ENCODE peak calls at places on chromosome 3, in nine cellular contexts. One of them, this sample, is unnamed. For H3K36me3 and H3K27me3, the result is how much of the 10 kb centered on the place peaks cover.

GRCh38 chr3:77328631-77329030 is 288.7 kb downstream of the ROBO2 start:
- DNase-seq in effector memory CD4-positive, alpha-beta T cell: no peak
- DNase-seq in GM12878: no peak
- DNase-seq in BE2C: no peak
- DNase-seq in heart left ventricle: no peak
- DNase-seq in fibroblast of lung: no peak
- DNase-seq in suprapubic skin: no peak
- DNase-seq in tibial artery: no peak
- DNase-seq in naive thymus-derived CD4-positive, alpha-beta T cell: no peak
- DNase-seq in this sample: no peak

GRCh38 chr3:46538803-46539442 is 27.2 kb downstream of the LRRC2 start:
- DNase-seq in effector memory CD4-positive, alpha-beta T cell: peak
- DNase-seq in GM12878: peak
- DNase-seq in BE2C: no peak
- DNase-seq in heart left ventricle: peak
- DNase-seq in fibroblast of lung: peak
- DNase-seq in suprapubic skin: peak
- DNase-seq in tibial artery: peak
- DNase-seq in naive thymus-derived CD4-positive, alpha-beta T cell: peak
- DNase-seq in this sample: no peak

GRCh38 chr3:160929595-160929994 is 173.6 kb downstream of the PPM1L start:
- DNase-seq in effector memory CD4-positive, alpha-beta T cell: no peak
- DNase-seq in GM12878: no peak
- DNase-seq in BE2C: peak
- DNase-seq in heart left ventricle: peak
- DNase-seq in fibroblast of lung: no peak
- DNase-seq in suprapubic skin: no peak
- DNase-seq in tibial artery: peak
- DNase-seq in naive thymus-derived CD4-positive, alpha-beta T cell: no peak
- DNase-seq in this sample: no peak

GRCh38 chr3:49634736-49635135 is 39.4 kb upstream of the APEH start:
- DNase-seq in effector memory CD4-positive, alpha-beta T cell: no peak
- DNase-seq in GM12878: no peak
- DNase-seq in BE2C: peak
- DNase-seq in heart left ventricle: no peak
- DNase-seq in fibroblast of lung: no peak
- DNase-seq in suprapubic skin: no peak
- DNase-seq in tibial artery: no peak
- DNase-seq in naive thymus-derived CD4-positive, alpha-beta T cell: no peak
- DNase-seq in this sample: peak

GRCh38 chr3:168498194-168498593 is 402.5 kb upstream of the GOLIM4 start:
- DNase-seq in effector memory CD4-positive, alpha-beta T cell: no peak
- DNase-seq in GM12878: no peak
- DNase-seq in BE2C: no peak
- DNase-seq in heart left ventricle: no peak
- DNase-seq in fibroblast of lung: no peak
- DNase-seq in suprapubic skin: no peak
- DNase-seq in tibial artery: no peak
- DNase-seq in naive thymus-derived CD4-positive, alpha-beta T cell: no peak
- DNase-seq in this sample: no peak

GRCh38 chr3:37243811-37244748 is 69.7 kb upstream of the LRRFIP2 start:
- DNase-seq in effector memory CD4-positive, alpha-beta T cell: peak
- DNase-seq in GM12878: no peak
- DNase-seq in BE2C: peak
- DNase-seq in heart left ventricle: peak
- DNase-seq in fibroblast of lung: peak
- DNase-seq in suprapubic skin: peak
- DNase-seq in tibial artery: peak
- DNase-seq in naive thymus-derived CD4-positive, alpha-beta T cell: peak
- DNase-seq in this sample: peak

GRCh38 chr3:173789530-173789929 is 392.0 kb downstream of the NLGN1 start:
- DNase-seq in effector memory CD4-positive, alpha-beta T cell: no peak
- DNase-seq in GM12878: no peak
- DNase-seq in BE2C: no peak
- DNase-seq in heart left ventricle: no peak
- DNase-seq in fibroblast of lung: peak
- DNase-seq in suprapubic skin: no peak
- DNase-seq in tibial artery: no peak
- DNase-seq in naive thymus-derived CD4-positive, alpha-beta T cell: no peak
- DNase-seq in this sample: no peak

GRCh38 chr3:119279101-119279554 is 15.1 kb upstream of the ARHGAP31 start:
- DNase-seq in effector memory CD4-positive, alpha-beta T cell: no peak
- DNase-seq in GM12878: no peak
- DNase-seq in BE2C: no peak
- DNase-seq in heart left ventricle: peak
- DNase-seq in fibroblast of lung: no peak
- DNase-seq in suprapubic skin: no peak
- DNase-seq in tibial artery: peak
- DNase-seq in naive thymus-derived CD4-positive, alpha-beta T cell: no peak
- DNase-seq in this sample: no peak

GRCh38 chr3:136685882-136686281 is 66.3 kb downstream of the STAG1 start:
- DNase-seq in effector memory CD4-positive, alpha-beta T cell: no peak
- DNase-seq in GM12878: no peak
- DNase-seq in BE2C: no peak
- DNase-seq in heart left ventricle: no peak
- DNase-seq in fibroblast of lung: no peak
- DNase-seq in suprapubic skin: no peak
- DNase-seq in tibial artery: no peak
- DNase-seq in naive thymus-derived CD4-positive, alpha-beta T cell: no peak
- DNase-seq in this sample: no peak

GRCh38 chr3:63863150-63864007 is at the start of the genes ATXN7 and THOC7:
- DNase-seq in effector memory CD4-positive, alpha-beta T cell: peak
- DNase-seq in GM12878: no peak
- DNase-seq in BE2C: peak
- DNase-seq in heart left ventricle: peak
- DNase-seq in fibroblast of lung: peak
- DNase-seq in suprapubic skin: peak
- DNase-seq in tibial artery: peak
- DNase-seq in naive thymus-derived CD4-positive, alpha-beta T cell: peak
- DNase-seq in this sample: peak

GRCh38 chr3:48236531-48236930 is 4.4 kb upstream of the ZNF589 start:
- DNase-seq in effector memory CD4-positive, alpha-beta T cell: no peak
- DNase-seq in GM12878: no peak
- DNase-seq in BE2C: no peak
- DNase-seq in heart left ventricle: no peak
- DNase-seq in fibroblast of lung: no peak
- DNase-seq in suprapubic skin: no peak
- DNase-seq in tibial artery: peak
- DNase-seq in naive thymus-derived CD4-positive, alpha-beta T cell: no peak
- DNase-seq in this sample: no peak

GRCh38 chr3:150763841-150764483 is 993 bp upstream of the SIAH2 start:
- DNase-seq in effector memory CD4-positive, alpha-beta T cell: no peak
- DNase-seq in GM12878: no peak
- DNase-seq in BE2C: peak
- DNase-seq in heart left ventricle: peak
- DNase-seq in fibroblast of lung: peak
- DNase-seq in suprapubic skin: no peak
- DNase-seq in tibial artery: peak
- DNase-seq in naive thymus-derived CD4-positive, alpha-beta T cell: no peak
- DNase-seq in this sample: peak

GRCh38 chr3:14472471-14473351 is 67.4 kb downstream of the GRIP2 start:
- DNase-seq in effector memory CD4-positive, alpha-beta T cell: no peak
- DNase-seq in GM12878: no peak
- DNase-seq in BE2C: no peak
- DNase-seq in heart left ventricle: no peak
- DNase-seq in fibroblast of lung: peak
- DNase-seq in suprapubic skin: no peak
- DNase-seq in tibial artery: no peak
- DNase-seq in naive thymus-derived CD4-positive, alpha-beta T cell: no peak
- DNase-seq in this sample: no peak

GRCh38 chr3:52055537-52056351 is 627 bp downstream of the DUSP7 start:
- DNase-seq in effector memory CD4-positive, alpha-beta T cell: peak
- DNase-seq in GM12878: no peak
- DNase-seq in BE2C: peak
- DNase-seq in heart left ventricle: peak
- DNase-seq in fibroblast of lung: peak
- DNase-seq in suprapubic skin: no peak
- DNase-seq in tibial artery: no peak
- DNase-seq in naive thymus-derived CD4-positive, alpha-beta T cell: peak
- DNase-seq in this sample: peak
- H3K36me3 ChIP-seq in effector memory CD4-positive, alpha-beta T cell: under half
- H3K36me3 ChIP-seq in GM12878: under half
- H3K36me3 ChIP-seq in BE2C: under half
- H3K36me3 ChIP-seq in heart left ventricle: under half
- H3K36me3 ChIP-seq in fibroblast of lung: under half
- H3K36me3 ChIP-seq in suprapubic skin: under half
- H3K36me3 ChIP-seq in tibial artery: under half
- H3K36me3 ChIP-seq in naive thymus-derived CD4-positive, alpha-beta T cell: under half
- H3K36me3 ChIP-seq in this sample: under half

GRCh38 chr3:42263354-42264346 is 2.3 kb downstream of the CCK start:
- DNase-seq in effector memory CD4-positive, alpha-beta T cell: no peak
- DNase-seq in GM12878: no peak
- DNase-seq in BE2C: no peak
- DNase-seq in heart left ventricle: no peak
- DNase-seq in fibroblast of lung: no peak
- DNase-seq in suprapubic skin: no peak
- DNase-seq in tibial artery: no peak
- DNase-seq in naive thymus-derived CD4-positive, alpha-beta T cell: peak
- DNase-seq in this sample: peak
- H3K4me3 ChIP-seq in effector memory CD4-positive, alpha-beta T cell: no peak
- H3K4me3 ChIP-seq in GM12878: no peak
- H3K4me3 ChIP-seq in BE2C: no peak
- H3K4me3 ChIP-seq in heart left ventricle: peak
- H3K4me3 ChIP-seq in fibroblast of lung: peak
- H3K4me3 ChIP-seq in suprapubic skin: peak
- H3K4me3 ChIP-seq in tibial artery: peak
- H3K4me3 ChIP-seq in naive thymus-derived CD4-positive, alpha-beta T cell: no peak
- H3K4me3 ChIP-seq in this sample: peak

DNA sequence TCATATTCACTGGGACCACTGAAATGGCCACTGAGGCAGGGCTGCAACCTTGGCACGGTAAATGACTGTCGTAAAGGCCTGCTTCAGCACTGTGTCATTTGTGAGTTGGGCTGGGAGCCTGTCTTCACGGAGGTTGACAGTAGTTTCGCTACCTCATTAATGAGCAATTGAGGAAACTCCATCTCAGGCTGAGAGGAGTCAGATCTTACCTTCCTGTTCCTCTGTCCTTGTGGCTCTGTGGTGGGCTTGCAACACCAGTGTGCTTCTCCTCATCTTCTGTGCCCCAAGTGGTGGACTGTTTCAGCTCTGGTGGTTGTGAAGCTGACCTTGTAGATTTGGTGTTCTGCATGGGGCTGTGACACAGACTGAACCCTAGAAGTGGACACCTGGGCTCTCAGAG is 80.1 kb upstream of the EIF1B start:
- DNase-seq in effector memory CD4-positive, alpha-beta T cell: no peak
- DNase-seq in GM12878: peak
- DNase-seq in BE2C: no peak
- DNase-seq in heart left ventricle: no peak
- DNase-seq in fibroblast of lung: no peak
- DNase-seq in suprapubic skin: no peak
- DNase-seq in tibial artery: no peak
- DNase-seq in naive thymus-derived CD4-positive, alpha-beta T cell: no peak
- DNase-seq in this sample: no peak
- H3K27me3 ChIP-seq in effector memory CD4-positive, alpha-beta T cell: under half
- H3K27me3 ChIP-seq in GM12878: under half
- H3K27me3 ChIP-seq in BE2C: under half
- H3K27me3 ChIP-seq in heart left ventricle: under half
- H3K27me3 ChIP-seq in fibroblast of lung: under half
- H3K27me3 ChIP-seq in suprapubic skin: under half
- H3K27me3 ChIP-seq in tibial artery: under half
- H3K27me3 ChIP-seq in naive thymus-derived CD4-positive, alpha-beta T cell: under half
- H3K27me3 ChIP-seq in this sample: under half

GRCh38 chr3:32443471-32443870 is 51.8 kb downstream of the CMTM7 start:
- DNase-seq in effector memory CD4-positive, alpha-beta T cell: no peak
- DNase-seq in GM12878: no peak
- DNase-seq in BE2C: no peak
- DNase-seq in heart left ventricle: no peak
- DNase-seq in fibroblast of lung: peak
- DNase-seq in suprapubic skin: no peak
- DNase-seq in tibial artery: no peak
- DNase-seq in naive thymus-derived CD4-positive, alpha-beta T cell: no peak
- DNase-seq in this sample: no peak

GRCh38 chr3:32442766-32443165 is 51.1 kb downstream of the CMTM7 start:
- DNase-seq in effector memory CD4-positive, alpha-beta T cell: no peak
- DNase-seq in GM12878: no peak
- DNase-seq in BE2C: no peak
- DNase-seq in heart left ventricle: no peak
- DNase-seq in fibroblast of lung: no peak
- DNase-seq in suprapubic skin: no peak
- DNase-seq in tibial artery: no peak
- DNase-seq in naive thymus-derived CD4-positive, alpha-beta T cell: no peak
- DNase-seq in this sample: no peak

GRCh38 chr3:32438596-32439344 is 47.1 kb downstream of the CMTM7 start:
- DNase-seq in effector memory CD4-positive, alpha-beta T cell: no peak
- DNase-seq in GM12878: peak
- DNase-seq in BE2C: no peak
- DNase-seq in heart left ventricle: no peak
- DNase-seq in fibroblast of lung: no peak
- DNase-seq in suprapubic skin: no peak
- DNase-seq in tibial artery: no peak
- DNase-seq in naive thymus-derived CD4-positive, alpha-beta T cell: no peak
- DNase-seq in this sample: no peak

GRCh38 chr3:32437898-32438297 is 46.2 kb downstream of the CMTM7 start:
- DNase-seq in effector memory CD4-positive, alpha-beta T cell: no peak
- DNase-seq in GM12878: no peak
- DNase-seq in BE2C: no peak
- DNase-seq in heart left ventricle: no peak
- DNase-seq in fibroblast of lung: no peak
- DNase-seq in suprapubic skin: no peak
- DNase-seq in tibial artery: no peak
- DNase-seq in naive thymus-derived CD4-positive, alpha-beta T cell: no peak
- DNase-seq in this sample: no peak

DNA sequence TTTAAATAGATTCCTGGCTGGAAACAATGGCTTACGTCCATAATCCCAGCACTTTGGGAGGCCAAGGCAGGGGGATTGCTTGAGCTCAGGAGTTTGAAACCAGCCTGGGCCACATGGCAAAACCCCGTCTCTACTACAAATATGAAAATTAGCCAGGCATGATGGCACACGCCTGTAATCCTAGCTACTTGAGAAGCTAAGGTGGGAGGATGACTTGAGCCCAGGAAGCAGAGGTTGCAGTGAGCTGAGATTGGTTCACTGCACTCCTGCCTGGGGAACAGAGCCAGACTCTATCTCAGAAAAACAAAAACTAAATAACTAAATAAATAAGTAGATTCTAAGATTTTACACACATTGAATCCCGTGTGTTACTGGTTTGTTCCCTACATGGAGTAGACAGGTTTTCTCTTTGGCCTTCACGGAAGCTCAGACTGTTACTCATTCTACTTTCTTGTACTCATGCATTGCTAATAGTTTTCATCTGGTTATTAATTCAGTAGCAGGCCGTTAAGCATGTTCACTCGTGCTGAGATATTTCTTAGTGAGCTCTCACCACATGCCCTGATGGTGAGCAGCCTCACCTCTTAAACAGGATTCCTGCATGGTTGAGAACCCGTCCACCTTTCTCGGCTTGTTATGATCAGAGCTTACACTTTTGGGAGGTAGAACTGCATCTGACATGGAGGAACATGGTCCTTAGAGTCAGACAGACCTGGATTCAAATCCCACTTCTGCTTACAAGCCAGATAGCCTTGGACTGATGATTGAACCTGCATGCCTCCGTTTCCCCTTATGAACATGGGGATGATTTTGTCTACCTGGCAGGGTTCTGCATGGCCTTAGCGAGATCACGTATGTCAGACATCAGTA is 49.1 kb downstream of the CMTM7 start:
- DNase-seq in effector memory CD4-positive, alpha-beta T cell: no peak
- DNase-seq in GM12878: no peak
- DNase-seq in BE2C: no peak
- DNase-seq in heart left ventricle: no peak
- DNase-seq in fibroblast of lung: no peak
- DNase-seq in suprapubic skin: no peak
- DNase-seq in tibial artery: no peak
- DNase-seq in naive thymus-derived CD4-positive, alpha-beta T cell: no peak
- DNase-seq in this sample: no peak
- H3K36me3 ChIP-seq in effector memory CD4-positive, alpha-beta T cell: under half
- H3K36me3 ChIP-seq in GM12878: under half
- H3K36me3 ChIP-seq in BE2C: under half
- H3K36me3 ChIP-seq in heart left ventricle: under half
- H3K36me3 ChIP-seq in fibroblast of lung: under half
- H3K36me3 ChIP-seq in suprapubic skin: under half
- H3K36me3 ChIP-seq in tibial artery: under half
- H3K36me3 ChIP-seq in naive thymus-derived CD4-positive, alpha-beta T cell: under half
- H3K36me3 ChIP-seq in this sample: under half

This sample was measured in H7.